ENCODE peak calls at places on chromosome 2, in five cellular contexts. One of them, this sample, is unnamed.

GRCh38 chr2:1588051-1588993 is 156.0 kb downstream of the PXDN start:
- DNase-seq in esophagus squamous epithelium: no peak
- DNase-seq in transverse colon: no peak
- DNase-seq in GM23338: no peak
- DNase-seq in OCI-LY7: no peak
- DNase-seq in this sample: no peak

GRCh38 chr2:174051741-174052638 is 86.8 kb upstream of the SP3 start:
- DNase-seq in GM23338: peak; percentile 58
- DNase-seq in OCI-LY7: no peak
- DNase-seq in esophagus squamous epithelium: no peak
- DNase-seq in transverse colon: peak; percentile 63
- DNase-seq in this sample: peak; percentile 65

GRCh38 chr2:223048519-223048918 is 3.5 kb upstream of the KCNE4 start:
- DNase-seq in GM23338: no peak
- DNase-seq in OCI-LY7: no peak
- DNase-seq in esophagus squamous epithelium: no peak
- DNase-seq in transverse colon: no peak
- DNase-seq in this sample: no peak

GRCh38 chr2:18750662-18751554 is 161.5 kb upstream of the NT5C1B start:
- DNase-seq in GM23338: no peak
- DNase-seq in transverse colon: no peak
- DNase-seq in esophagus squamous epithelium: no peak
- DNase-seq in OCI-LY7: no peak
- DNase-seq in this sample: peak; percentile 63

GRCh38 chr2:113281920-113282746 is 3.4 kb upstream of the PAX8 start:
- DNase-seq in OCI-LY7: no peak
- DNase-seq in transverse colon: no peak
- DNase-seq in GM23338: no peak
- DNase-seq in esophagus squamous epithelium: no peak
- DNase-seq in this sample: peak; percentile 49

GRCh38 chr2:237459226-237459625 is 27.8 kb upstream of the MLPH start:
- DNase-seq in GM23338: no peak
- DNase-seq in OCI-LY7: no peak
- DNase-seq in esophagus squamous epithelium: no peak
- DNase-seq in transverse colon: no peak
- DNase-seq in this sample: no peak

GRCh38 chr2:136765256-136765735 is at the start of gene THSD7B:
- DNase-seq in OCI-LY7: no peak
- DNase-seq in GM23338: peak; percentile 53
- DNase-seq in transverse colon: no peak
- DNase-seq in esophagus squamous epithelium: no peak
- DNase-seq in this sample: no peak

GRCh38 chr2:63716146-63716545 is 125.5 kb upstream of the UGP2 start:
- DNase-seq in esophagus squamous epithelium: no peak
- DNase-seq in GM23338: no peak
- DNase-seq in OCI-LY7: no peak
- DNase-seq in transverse colon: no peak
- DNase-seq in this sample: no peak

GRCh38 chr2:1717129-1717528 is 27.2 kb downstream of the PXDN start:
- DNase-seq in GM23338: no peak
- DNase-seq in esophagus squamous epithelium: no peak
- DNase-seq in transverse colon: no peak
- DNase-seq in OCI-LY7: no peak
- DNase-seq in this sample: no peak

GRCh38 chr2:95008311-95008710 is 17.2 kb upstream of the MAL start:
- DNase-seq in OCI-LY7: no peak
- DNase-seq in transverse colon: no peak
- DNase-seq in esophagus squamous epithelium: no peak
- DNase-seq in GM23338: no peak
- DNase-seq in this sample: no peak

GRCh38 chr2:47508641-47509040 is 105.7 kb downstream of the MSH2 start:
- DNase-seq in transverse colon: no peak
- DNase-seq in GM23338: no peak
- DNase-seq in OCI-LY7: no peak
- DNase-seq in esophagus squamous epithelium: no peak
- DNase-seq in this sample: no peak

GRCh38 chr2:60550151-60550983 is 3.1 kb downstream of the BCL11A start:
- DNase-seq in transverse colon: peak; percentile 87
- DNase-seq in esophagus squamous epithelium: peak; percentile 36
- DNase-seq in GM23338: peak; percentile 95
- DNase-seq in OCI-LY7: peak; percentile 91
- DNase-seq in this sample: peak; percentile 84

GRCh38 chr2:172340394-172340793 is 87.0 kb upstream of the ITGA6 start:
- DNase-seq in OCI-LY7: no peak
- DNase-seq in GM23338: no peak
- DNase-seq in transverse colon: no peak
- DNase-seq in esophagus squamous epithelium: no peak
- DNase-seq in this sample: no peak

GRCh38 chr2:128776461-128776971 is 457.8 kb upstream of the HS6ST1 start:
- DNase-seq in OCI-LY7: no peak
- DNase-seq in GM23338: no peak
- DNase-seq in esophagus squamous epithelium: no peak
- DNase-seq in transverse colon: no peak
- DNase-seq in this sample: no peak

GRCh38 chr2:25851740-25852503 is 26.4 kb downstream of the ASXL2 start:
- DNase-seq in GM23338: peak; percentile 77
- DNase-seq in OCI-LY7: peak; percentile 78
- DNase-seq in transverse colon: no peak
- DNase-seq in esophagus squamous epithelium: no peak
- DNase-seq in this sample: peak; percentile 88

GRCh38 chr2:42045956-42046748 is 1.7 kb upstream of the PKDCC start:
- DNase-seq in esophagus squamous epithelium: no peak
- DNase-seq in GM23338: no peak
- DNase-seq in OCI-LY7: no peak
- DNase-seq in transverse colon: no peak
- DNase-seq in this sample: peak; percentile 36

GRCh38 chr2:70978388-70979357 is at the start of gene ANKRD53:
- DNase-seq in OCI-LY7: no peak
- DNase-seq in esophagus squamous epithelium: no peak
- DNase-seq in GM23338: peak; percentile 79
- DNase-seq in transverse colon: peak; percentile 58
- DNase-seq in this sample: peak; percentile 31

GRCh38 chr2:3430740-3431490 is 51.4 kb downstream of the TRAPPC12 start:
- DNase-seq in GM23338: no peak
- DNase-seq in transverse colon: no peak
- DNase-seq in OCI-LY7: no peak
- DNase-seq in esophagus squamous epithelium: no peak
- DNase-seq in this sample: no peak

GRCh38 chr2:105449083-105449482 is 50.2 kb upstream of the FHL2 start:
- DNase-seq in transverse colon: peak; percentile 85
- DNase-seq in esophagus squamous epithelium: no peak
- DNase-seq in OCI-LY7: no peak
- DNase-seq in GM23338: no peak
- DNase-seq in this sample: no peak

GRCh38 chr2:148020036-148020357 is 540 bp downstream of the ORC4 start:
- DNase-seq in transverse colon: no peak
- DNase-seq in esophagus squamous epithelium: no peak
- DNase-seq in GM23338: no peak
- DNase-seq in OCI-LY7: no peak
- DNase-seq in this sample: peak; percentile 38

GRCh38 chr2:168457177-168457905 is 1.3 kb downstream of the CERS6 start:
- DNase-seq in transverse colon: no peak
- DNase-seq in GM23338: no peak
- DNase-seq in esophagus squamous epithelium: no peak
- DNase-seq in OCI-LY7: no peak
- DNase-seq in this sample: no peak

GRCh38 chr2:55585451-55586079 is 31.9 kb downstream of the PPP4R3B start:
- DNase-seq in esophagus squamous epithelium: no peak
- DNase-seq in OCI-LY7: no peak
- DNase-seq in transverse colon: no peak
- DNase-seq in GM23338: no peak
- DNase-seq in this sample: peak; percentile 76

GRCh38 chr2:46943881-46944798 is 28.5 kb upstream of the MCFD2 start:
- DNase-seq in esophagus squamous epithelium: no peak
- DNase-seq in transverse colon: no peak
- DNase-seq in OCI-LY7: peak; percentile 69
- DNase-seq in GM23338: no peak
- DNase-seq in this sample: no peak

GRCh38 chr2:162007447-162008040 is 66.5 kb downstream of the DPP4 start:
- DNase-seq in OCI-LY7: peak; percentile 11
- DNase-seq in GM23338: no peak
- DNase-seq in transverse colon: no peak
- DNase-seq in esophagus squamous epithelium: no peak
- DNase-seq in this sample: no peak

GRCh38 chr2:120589782-120590608 is 145.7 kb upstream of the GLI2 start:
- DNase-seq in esophagus squamous epithelium: no peak
- DNase-seq in GM23338: no peak
- DNase-seq in OCI-LY7: no peak
- DNase-seq in transverse colon: no peak
- DNase-seq in this sample: peak; percentile 97

GRCh38 chr2:60453301-60453700 is 100.2 kb downstream of the BCL11A start:
- DNase-seq in OCI-LY7: no peak
- DNase-seq in GM23338: peak; percentile 95
- DNase-seq in esophagus squamous epithelium: no peak
- DNase-seq in transverse colon: no peak
- DNase-seq in this sample: no peak

GRCh38 chr2:232484628-232485332 is 2.9 kb downstream of the ECEL1 start:
- DNase-seq in transverse colon: no peak
- DNase-seq in esophagus squamous epithelium: no peak
- DNase-seq in OCI-LY7: no peak
- DNase-seq in GM23338: no peak
- DNase-seq in this sample: no peak

GRCh38 chr2:103401621-103402020 is 639.8 kb downstream of the TMEM182 start:
- DNase-seq in esophagus squamous epithelium: no peak
- DNase-seq in transverse colon: no peak
- DNase-seq in OCI-LY7: no peak
- DNase-seq in GM23338: peak; percentile 94
- DNase-seq in this sample: no peak

GRCh38 chr2:65537651-65538385 is 105.4 kb upstream of the SPRED2 start:
- DNase-seq in esophagus squamous epithelium: no peak
- DNase-seq in GM23338: no peak
- DNase-seq in transverse colon: no peak
- DNase-seq in OCI-LY7: no peak
- DNase-seq in this sample: peak; percentile 20

GRCh38 chr2:136225950-136226835 is 108.2 kb upstream of the CXCR4 start:
- DNase-seq in GM23338: peak; percentile 23
- DNase-seq in OCI-LY7: no peak
- DNase-seq in transverse colon: peak; percentile 54
- DNase-seq in esophagus squamous epithelium: no peak
- DNase-seq in this sample: no peak

GRCh38 chr2:230924470-230925341 is at the start of gene GPR55:
- DNase-seq in esophagus squamous epithelium: no peak
- DNase-seq in OCI-LY7: peak; percentile 25
- DNase-seq in GM23338: peak; percentile 83
- DNase-seq in transverse colon: peak; percentile 56
- DNase-seq in this sample: no peak

GRCh38 chr2:20378891-20379519 is 28.4 kb upstream of the PUM2 start:
- DNase-seq in GM23338: peak; percentile 84
- DNase-seq in transverse colon: peak; percentile 83
- DNase-seq in esophagus squamous epithelium: no peak
- DNase-seq in OCI-LY7: no peak
- DNase-seq in this sample: peak; percentile 80

GRCh38 chr2:29463181-29463900 is 348.1 kb downstream of the CLIP4 start:
- DNase-seq in OCI-LY7: no peak
- DNase-seq in transverse colon: no peak
- DNase-seq in esophagus squamous epithelium: no peak
- DNase-seq in GM23338: no peak
- DNase-seq in this sample: peak; percentile 89

GRCh38 chr2:117944816-117945215 is 69.1 kb downstream of the CCDC93 start:
- DNase-seq in transverse colon: no peak
- DNase-seq in GM23338: no peak
- DNase-seq in OCI-LY7: no peak
- DNase-seq in esophagus squamous epithelium: no peak
- DNase-seq in this sample: no peak

GRCh38 chr2:69026026-69026425 is 13.0 kb downstream of the ANTXR1 start:
- DNase-seq in esophagus squamous epithelium: no peak
- DNase-seq in GM23338: peak; percentile 79
- DNase-seq in transverse colon: peak; percentile 44
- DNase-seq in OCI-LY7: peak; percentile 34
- DNase-seq in this sample: no peak
- TF ChIP-seq CTCF in esophagus squamous epithelium: peak; percentile 47
- TF ChIP-seq CTCF in GM23338: peak; percentile 88
- TF ChIP-seq CTCF in transverse colon: peak; percentile 68
- TF ChIP-seq CTCF in OCI-LY7: peak; percentile 81
- TF ChIP-seq CTCF in this sample: peak; percentile 54

DNA sequence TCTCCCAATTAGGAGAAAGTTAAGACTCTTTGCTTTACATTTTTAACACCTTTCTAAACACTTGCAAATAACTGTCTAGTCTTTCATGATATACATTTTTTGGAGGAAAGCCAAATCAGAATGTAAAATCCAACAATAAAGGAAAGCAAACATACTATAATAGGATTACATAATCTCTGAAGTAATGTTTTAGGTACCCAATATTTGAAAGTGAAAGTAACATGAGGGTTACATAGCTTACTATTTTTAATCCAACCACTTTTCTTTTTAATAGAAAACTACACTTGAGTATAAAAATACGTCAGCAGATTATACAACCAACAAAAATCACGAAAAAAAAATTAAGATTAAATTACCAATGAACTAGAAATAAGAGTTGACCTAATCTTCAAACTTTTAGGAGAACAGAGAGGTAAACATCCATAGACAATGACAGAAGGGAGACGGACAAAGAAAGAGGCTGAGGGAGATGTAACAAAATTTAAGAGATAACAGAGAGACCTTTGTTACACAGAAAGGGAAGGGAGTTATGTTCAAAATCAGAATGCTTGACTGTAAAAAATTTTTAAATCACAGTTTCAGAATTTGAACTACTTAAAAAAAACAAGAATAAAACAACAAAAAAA is 150.0 kb downstream of the IKZF2 start:
- DNase-seq in esophagus squamous epithelium: no peak
- DNase-seq in GM23338: no peak
- DNase-seq in OCI-LY7: no peak
- DNase-seq in transverse colon: no peak
- DNase-seq in this sample: no peak
- H3K4me3 ChIP-seq in esophagus squamous epithelium: no peak overlapping the region
- H3K4me3 ChIP-seq in GM23338: no peak overlapping the region
- H3K4me3 ChIP-seq in OCI-LY7: peak overlapping the region; percentile 60
- H3K4me3 ChIP-seq in transverse colon: no peak overlapping the region
- H3K4me3 ChIP-seq in this sample: no peak overlapping the region

GRCh38 chr2:205052781-205053180 is 507.5 kb downstream of the PARD3B start:
- DNase-seq in transverse colon: no peak
- DNase-seq in esophagus squamous epithelium: no peak
- DNase-seq in OCI-LY7: no peak
- DNase-seq in GM23338: no peak
- DNase-seq in this sample: no peak

GRCh38 chr2:205041472-205042130 is 496.3 kb downstream of the PARD3B start:
- DNase-seq in OCI-LY7: no peak
- DNase-seq in GM23338: no peak
- DNase-seq in transverse colon: no peak
- DNase-seq in esophagus squamous epithelium: no peak
- DNase-seq in this sample: no peak

GRCh38 chr2:205051417-205051816 is 506.1 kb downstream of the PARD3B start:
- DNase-seq in transverse colon: no peak
- DNase-seq in GM23338: no peak
- DNase-seq in esophagus squamous epithelium: no peak
- DNase-seq in OCI-LY7: no peak
- DNase-seq in this sample: no peak

GRCh38 chr2:205043285-205043684 is 498.0 kb downstream of the PARD3B start:
- DNase-seq in OCI-LY7: no peak
- DNase-seq in GM23338: no peak
- DNase-seq in esophagus squamous epithelium: no peak
- DNase-seq in transverse colon: no peak
- DNase-seq in this sample: no peak

GRCh38 chr2:205047273-205047839 is 502.1 kb downstream of the PARD3B start:
- DNase-seq in transverse colon: no peak
- DNase-seq in OCI-LY7: no peak
- DNase-seq in esophagus squamous epithelium: no peak
- DNase-seq in GM23338: peak; percentile 82
- DNase-seq in this sample: no peak
- TF ChIP-seq CTCF in transverse colon: no peak
- TF ChIP-seq CTCF in OCI-LY7: no peak
- TF ChIP-seq CTCF in esophagus squamous epithelium: no peak
- TF ChIP-seq CTCF in GM23338: peak; percentile 49
- TF ChIP-seq CTCF in this sample: no peak

GRCh38 chr2:28251337-28251736 is 141.3 kb upstream of the FOSL2 start:
- DNase-seq in GM23338: no peak
- DNase-seq in OCI-LY7: no peak
- DNase-seq in transverse colon: no peak
- DNase-seq in esophagus squamous epithelium: no peak
- DNase-seq in this sample: no peak
- H3K4me3 ChIP-seq in GM23338: no peak overlapping the region
- H3K4me3 ChIP-seq in OCI-LY7: no peak overlapping the region
- H3K4me3 ChIP-seq in transverse colon: no peak overlapping the region
- H3K4me3 ChIP-seq in esophagus squamous epithelium: no peak overlapping the region
- H3K4me3 ChIP-seq in this sample: no peak overlapping the region